ENCODE peak calls at places on chromosomes 5 and 9, in six cellular contexts. One of them, this sample, is unnamed.

GRCh38 chr5:30572279-30572678 is 621.2 kb upstream of the CDH6 start:
- DNase-seq in activated T-cell treated with anti-CD3 and anti-CD28 coated beads, Interleukin-2, amount 50 U/mL, for 4 hours: no peak
- DNase-seq in fibroblast of mammary gland: no peak
- DNase-seq in colonic mucosa: no peak
- DNase-seq in cardiac muscle cell: no peak
- DNase-seq in fibroblast of the aortic adventitia: no peak
- DNase-seq in this sample: no peak

GRCh38 chr5:51573835-51574234 is 190.6 kb downstream of the ISL1 start:
- DNase-seq in activated T-cell treated with anti-CD3 and anti-CD28 coated beads, Interleukin-2, amount 50 U/mL, for 4 hours: no peak
- DNase-seq in cardiac muscle cell: no peak
- DNase-seq in fibroblast of the aortic adventitia: no peak
- DNase-seq in colonic mucosa: no peak
- DNase-seq in fibroblast of mammary gland: no peak
- DNase-seq in this sample: no peak

GRCh38 chr9:74951725-74952151 is 974 bp downstream of the C9orf40 start:
- DNase-seq in colonic mucosa: peak; percentile 45
- DNase-seq in cardiac muscle cell: peak; percentile 39
- DNase-seq in activated T-cell treated with anti-CD3 and anti-CD28 coated beads, Interleukin-2, amount 50 U/mL, for 4 hours: peak; percentile 33
- DNase-seq in fibroblast of the aortic adventitia: peak; percentile 22
- DNase-seq in fibroblast of mammary gland: peak; percentile 15
- DNase-seq in this sample: peak; percentile 22

GRCh38 chr5:35339616-35340100 is 109.4 kb upstream of the PRLR start:
- DNase-seq in fibroblast of mammary gland: no peak
- DNase-seq in activated T-cell treated with anti-CD3 and anti-CD28 coated beads, Interleukin-2, amount 50 U/mL, for 4 hours: no peak
- DNase-seq in cardiac muscle cell: no peak
- DNase-seq in fibroblast of the aortic adventitia: no peak
- DNase-seq in colonic mucosa: no peak
- DNase-seq in this sample: no peak

GRCh38 chr9:97557606-97558095 is 56.2 kb downstream of the TMOD1 start:
- DNase-seq in fibroblast of the aortic adventitia: peak; percentile 43
- DNase-seq in fibroblast of mammary gland: no peak
- DNase-seq in cardiac muscle cell: peak; percentile 77
- DNase-seq in activated T-cell treated with anti-CD3 and anti-CD28 coated beads, Interleukin-2, amount 50 U/mL, for 4 hours: no peak
- DNase-seq in colonic mucosa: peak; percentile 39
- DNase-seq in this sample: peak; percentile 54

GRCh38 chr9:136052991-136053756 is 41.9 kb downstream of the NACC2 start:
- DNase-seq in fibroblast of mammary gland: no peak
- DNase-seq in colonic mucosa: no peak
- DNase-seq in cardiac muscle cell: no peak
- DNase-seq in activated T-cell treated with anti-CD3 and anti-CD28 coated beads, Interleukin-2, amount 50 U/mL, for 4 hours: no peak
- DNase-seq in fibroblast of the aortic adventitia: no peak
- DNase-seq in this sample: no peak

GRCh38 chr5:119250946-119251901 is 104.6 kb upstream of the TNFAIP8 start:
- DNase-seq in colonic mucosa: no peak
- DNase-seq in activated T-cell treated with anti-CD3 and anti-CD28 coated beads, Interleukin-2, amount 50 U/mL, for 4 hours: no peak
- DNase-seq in fibroblast of mammary gland: peak; percentile 60
- DNase-seq in fibroblast of the aortic adventitia: peak; percentile 15
- DNase-seq in cardiac muscle cell: peak; percentile 6
- DNase-seq in this sample: no peak

GRCh38 chr5:10593531-10594181 is 29.8 kb downstream of the ANKRD33B start:
- DNase-seq in cardiac muscle cell: no peak
- DNase-seq in colonic mucosa: no peak
- DNase-seq in activated T-cell treated with anti-CD3 and anti-CD28 coated beads, Interleukin-2, amount 50 U/mL, for 4 hours: no peak
- DNase-seq in fibroblast of mammary gland: no peak
- DNase-seq in fibroblast of the aortic adventitia: no peak
- DNase-seq in this sample: no peak

GRCh38 chr5:135073771-135074345 is 39.8 kb upstream of the PITX1 start:
- DNase-seq in activated T-cell treated with anti-CD3 and anti-CD28 coated beads, Interleukin-2, amount 50 U/mL, for 4 hours: no peak
- DNase-seq in fibroblast of the aortic adventitia: no peak
- DNase-seq in fibroblast of mammary gland: no peak
- DNase-seq in colonic mucosa: no peak
- DNase-seq in cardiac muscle cell: peak; percentile 39
- DNase-seq in this sample: no peak

GRCh38 chr9:89810434-89810833 is 205.6 kb downstream of the GADD45G start:
- DNase-seq in fibroblast of the aortic adventitia: no peak
- DNase-seq in activated T-cell treated with anti-CD3 and anti-CD28 coated beads, Interleukin-2, amount 50 U/mL, for 4 hours: no peak
- DNase-seq in colonic mucosa: no peak
- DNase-seq in cardiac muscle cell: no peak
- DNase-seq in fibroblast of mammary gland: no peak
- DNase-seq in this sample: no peak

GRCh38 chr5:108366500-108366899 is 15.4 kb downstream of the FBXL17 start:
- DNase-seq in cardiac muscle cell: no peak
- DNase-seq in activated T-cell treated with anti-CD3 and anti-CD28 coated beads, Interleukin-2, amount 50 U/mL, for 4 hours: no peak
- DNase-seq in colonic mucosa: no peak
- DNase-seq in fibroblast of the aortic adventitia: no peak
- DNase-seq in fibroblast of mammary gland: no peak
- DNase-seq in this sample: no peak

GRCh38 chr5:169270827-169271226 is 30.1 kb downstream of the SLIT3 start:
- DNase-seq in colonic mucosa: no peak
- DNase-seq in activated T-cell treated with anti-CD3 and anti-CD28 coated beads, Interleukin-2, amount 50 U/mL, for 4 hours: no peak
- DNase-seq in cardiac muscle cell: no peak
- DNase-seq in fibroblast of mammary gland: no peak
- DNase-seq in fibroblast of the aortic adventitia: no peak
- DNase-seq in this sample: no peak

GRCh38 chr5:173591300-173591622 is 25.2 kb downstream of the BOD1 start:
- DNase-seq in fibroblast of the aortic adventitia: no peak
- DNase-seq in fibroblast of mammary gland: no peak
- DNase-seq in activated T-cell treated with anti-CD3 and anti-CD28 coated beads, Interleukin-2, amount 50 U/mL, for 4 hours: no peak
- DNase-seq in colonic mucosa: no peak
- DNase-seq in cardiac muscle cell: no peak
- DNase-seq in this sample: no peak

GRCh38 chr9:23342296-23342695 is 483.7 kb downstream of the ELAVL2 start:
- DNase-seq in fibroblast of the aortic adventitia: peak; percentile 54
- DNase-seq in activated T-cell treated with anti-CD3 and anti-CD28 coated beads, Interleukin-2, amount 50 U/mL, for 4 hours: no peak
- DNase-seq in fibroblast of mammary gland: peak; percentile 7
- DNase-seq in colonic mucosa: no peak
- DNase-seq in cardiac muscle cell: peak; percentile 77
- DNase-seq in this sample: no peak

GRCh38 chr9:119986205-119986604 is 593.8 kb downstream of the CDK5RAP2 start:
- DNase-seq in cardiac muscle cell: no peak
- DNase-seq in fibroblast of mammary gland: no peak
- DNase-seq in fibroblast of the aortic adventitia: no peak
- DNase-seq in colonic mucosa: no peak
- DNase-seq in activated T-cell treated with anti-CD3 and anti-CD28 coated beads, Interleukin-2, amount 50 U/mL, for 4 hours: no peak
- DNase-seq in this sample: no peak

GRCh38 chr5:72256536-72256935 is 63.5 kb downstream of the MRPS27 start:
- DNase-seq in fibroblast of the aortic adventitia: no peak
- DNase-seq in colonic mucosa: no peak
- DNase-seq in cardiac muscle cell: no peak
- DNase-seq in fibroblast of mammary gland: no peak
- DNase-seq in activated T-cell treated with anti-CD3 and anti-CD28 coated beads, Interleukin-2, amount 50 U/mL, for 4 hours: no peak
- DNase-seq in this sample: no peak

GRCh38 chr5:137995077-137995746 is 37.7 kb downstream of the FAM13B start:
- DNase-seq in fibroblast of mammary gland: peak; percentile 64
- DNase-seq in cardiac muscle cell: peak; percentile 56
- DNase-seq in activated T-cell treated with anti-CD3 and anti-CD28 coated beads, Interleukin-2, amount 50 U/mL, for 4 hours: no peak
- DNase-seq in fibroblast of the aortic adventitia: peak; percentile 68
- DNase-seq in colonic mucosa: no peak
- DNase-seq in this sample: no peak

This sample was measured in mucosa of gallbladder.